ENCODE peak calls at places on chromosomes 7 and 10, in seven cellular contexts. P, I, C, M, Q, Z and U are unnamed samples.

GRCh38 chr7:92397542-92397941 is 49.7 kb upstream of the GATAD1 start:
- DNase-seq in P (no peak), I (no peak), C (no peak), M (no peak), Q (no peak), Z (no peak), U (no peak)

GRCh38 chr10:4947635-4948596 is 15.3 kb upstream of the AKR1C1 start:
- DNase-seq in P (peak), I (peak), C (no peak), M (peak), Q (peak), Z (no peak), U (no peak)

GRCh38 chr10:120423350-120424197 is 33.5 kb upstream of the PLPP4 start:
- DNase-seq in P (no peak), I (peak), C (peak), M (peak), Q (peak), Z (peak), U (peak)

GRCh38 chr7:95096123-95096395 is 188.7 kb downstream of the PPP1R9A start:
- DNase-seq in P (no peak), I (no peak), C (no peak), M (no peak), Q (no peak), Z (no peak), U (no peak)

GRCh38 chr7:150715293-150715692 is 1.1 kb upstream of the GIMAP1 start:
- DNase-seq in P (no peak), I (no peak), C (no peak), M (no peak), Q (no peak), Z (no peak), U (no peak)

GRCh38 chr7:52634996-52635395 is 400.4 kb upstream of the POM121L12 start:
- DNase-seq in P (no peak), I (no peak), C (no peak), M (no peak), Q (no peak), Z (no peak), U (no peak)

GRCh38 chr10:24723788-24724380 is at the start of gene ARHGAP21:
- DNase-seq in P (peak), I (peak), C (peak), M (peak), Q (peak), Z (peak), U (peak)

GRCh38 chr10:15856328-15857000 is 3.8 kb downstream of the MINDY3 start:
- DNase-seq in P (no peak), I (no peak), C (no peak), M (no peak), Q (no peak), Z (no peak), U (no peak)

GRCh38 chr10:127254276-127254675 is 57.9 kb upstream of the INSYN2A start:
- DNase-seq in P (no peak), I (peak), C (no peak), M (no peak), Q (no peak), Z (no peak), U (no peak)

GRCh38 chr7:77393261-77393660 is 22.9 kb downstream of the GSAP start:
- DNase-seq in P (no peak), I (peak), C (no peak), M (peak), Q (no peak), Z (no peak), U (no peak)

GRCh38 chr10:5546891-5547683 is 22.3 kb downstream of the CALML3 start:
- DNase-seq in P (peak), I (peak), C (peak), M (peak), Q (peak), Z (no peak), U (no peak)

GRCh38 chr7:130758429-130759056 is 24.5 kb upstream of the KLF14 start:
- DNase-seq in P (no peak), I (peak), C (no peak), M (peak), Q (no peak), Z (peak), U (no peak)

GRCh38 chr7:155567646-155568334 is 21.4 kb upstream of the CNPY1 start:
- DNase-seq in P (no peak), I (no peak), C (no peak), M (no peak), Q (no peak), Z (no peak), U (no peak)

GRCh38 chr7:137266764-137267163 is 76.8 kb downstream of the PTN start:
- DNase-seq in P (no peak), I (no peak), C (no peak), M (no peak), Q (no peak), Z (no peak), U (no peak)

GRCh38 chr10:50536617-50537252 is 87.0 kb downstream of the SGMS1 start:
- DNase-seq in P (no peak), I (peak), C (no peak), M (no peak), Q (no peak), Z (no peak), U (no peak)

DNA sequence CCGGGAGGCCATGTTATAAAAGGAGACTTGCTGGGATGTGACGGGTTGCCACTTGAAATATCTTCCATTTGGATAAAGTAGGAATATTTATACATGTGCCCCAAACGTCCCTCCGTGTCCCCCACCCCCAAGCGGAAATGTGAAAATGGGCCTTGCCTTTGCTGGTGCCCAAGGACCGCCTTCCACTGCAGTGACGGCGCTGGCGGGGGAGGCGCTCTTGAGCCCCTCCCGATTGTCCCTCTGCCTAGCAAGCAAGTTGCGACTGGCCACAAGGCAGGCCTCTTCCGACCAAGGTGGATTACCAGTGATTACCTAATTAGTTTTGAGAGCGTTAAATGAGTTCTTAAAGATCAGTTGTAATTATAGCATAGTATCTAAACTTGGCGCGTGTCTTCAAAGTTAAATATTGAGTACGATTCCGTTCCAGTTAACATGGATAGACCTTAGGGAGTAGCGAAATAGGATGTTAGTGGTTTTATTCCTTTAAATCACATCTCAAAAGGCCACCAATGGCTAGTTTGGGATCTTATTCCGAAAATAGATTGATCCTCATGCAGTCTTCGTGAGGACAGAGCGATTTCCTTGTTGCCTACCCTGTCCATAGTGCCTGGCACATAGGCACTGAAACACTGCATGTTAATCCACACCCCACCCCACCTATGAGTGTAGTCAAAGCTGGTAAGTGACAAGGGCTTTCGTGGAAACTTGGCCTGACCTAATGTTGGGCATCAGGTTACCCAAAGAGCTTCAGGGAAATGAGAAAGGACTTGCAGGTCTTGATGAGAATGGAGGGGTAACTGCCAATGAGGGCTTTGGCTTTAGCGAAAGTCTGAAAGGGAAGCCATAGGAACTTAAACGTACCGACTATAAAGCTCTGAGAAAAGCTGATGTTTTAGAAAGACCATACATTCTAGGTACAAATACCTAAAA is 1.1 kb downstream of the PPIA start:
- DNase-seq in P (peak), I (peak), C (peak), M (peak), Q (peak), Z (peak), U (peak)
- TF ChIP-seq CTCF in P (peak), I (peak), C (peak), M (peak), Q (peak), Z (peak), U (peak)

DNA sequence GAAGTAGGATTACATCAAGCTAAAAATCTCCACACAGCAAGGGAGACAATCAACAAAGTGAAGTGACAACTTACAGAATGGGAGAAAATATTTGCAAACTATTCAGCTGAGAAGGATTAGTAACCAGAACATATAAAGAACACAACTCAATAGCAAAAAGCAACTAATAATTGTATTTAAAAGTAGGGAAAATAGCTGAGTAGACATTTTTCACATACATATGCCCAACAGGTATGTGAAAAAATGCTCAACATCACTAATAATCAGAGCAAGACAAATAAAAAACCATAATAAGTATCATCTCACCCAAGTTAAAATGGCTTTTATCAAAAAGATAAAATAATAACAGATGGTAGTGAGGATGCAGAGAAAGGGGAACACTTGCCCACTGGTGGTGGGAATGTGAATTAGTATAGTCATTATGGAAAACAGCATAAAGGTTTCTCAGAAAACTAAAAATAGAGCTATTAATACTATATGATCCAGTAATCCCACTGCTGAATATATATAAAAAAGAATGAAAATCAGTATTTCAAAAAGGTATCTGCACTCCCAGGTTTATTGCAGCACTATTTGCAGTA is 784.5 kb upstream of the C7orf33 start:
- DNase-seq in P (no peak), I (no peak), C (no peak), M (no peak), Q (no peak), Z (no peak), U (no peak)
- TF ChIP-seq CTCF in P (no peak), I (no peak), C (no peak), M (no peak), Q (no peak), Z (no peak), U (peak)

GRCh38 chr10:93039721-93040120 is 20.9 kb upstream of the CYP26C1 start:
- DNase-seq in P (no peak), I (peak), C (no peak), M (peak), Q (no peak), Z (peak), U (no peak)
- TF ChIP-seq CTCF in P (no peak), I (peak), C (peak), M (peak), Q (no peak), Z (peak), U (no peak)

GRCh38 chr10:47050618-47051455 is 139.6 kb downstream of the PTPN20 start:
- DNase-seq in P (no peak), I (no peak), C (no peak), M (no peak), Q (no peak), Z (no peak), U (no peak)

GRCh38 chr10:47049056-47049851 is 138.0 kb downstream of the PTPN20 start:
- DNase-seq in P (peak), I (no peak), C (no peak), M (no peak), Q (peak), Z (no peak), U (no peak)

GRCh38 chr10:47049906-47050305 is 138.7 kb downstream of the PTPN20 start:
- DNase-seq in P (peak), I (no peak), C (no peak), M (no peak), Q (peak), Z (no peak), U (no peak)

GRCh38 chr10:47053399-47053798 is 142.2 kb downstream of the PTPN20 start:
- DNase-seq in P (no peak), I (no peak), C (no peak), M (no peak), Q (no peak), Z (no peak), U (no peak)

GRCh38 chr10:47051741-47052238 is 140.6 kb downstream of the PTPN20 start:
- DNase-seq in P (no peak), I (no peak), C (no peak), M (no peak), Q (no peak), Z (no peak), U (no peak)
- TF ChIP-seq CTCF in P (no peak), I (no peak), C (no peak), M (no peak), Q (no peak), Z (no peak), U (no peak)